ENCODE peak calls at places on chromosomes 11 and 22, in ten cellular contexts. One of them, this sample, is unnamed.

GRCh38 chr22:44329179-44329796 is 16.5 kb upstream of the SHISAL1 start:
- ATAC-seq in lung: no peak
- ATAC-seq in heart left ventricle: no peak
- ATAC-seq in right cardiac atrium: no peak
- ATAC-seq in HCT116: no peak
- ATAC-seq in Panc1: no peak
- ATAC-seq in left lung: peak; percentile 58
- ATAC-seq in CD8-positive, alpha-beta T cell: no peak
- ATAC-seq in right lobe of liver: no peak
- ATAC-seq in heart right ventricle: no peak
- ATAC-seq in this sample: no peak

GRCh38 chr11:71934213-71934612 is 5.4 kb downstream of the RNF121 start:
- ATAC-seq in heart right ventricle: no peak
- ATAC-seq in heart left ventricle: no peak
- ATAC-seq in HCT116: no peak
- ATAC-seq in right cardiac atrium: no peak
- ATAC-seq in Panc1: no peak
- ATAC-seq in lung: no peak
- ATAC-seq in CD8-positive, alpha-beta T cell: peak; percentile 80
- ATAC-seq in right lobe of liver: no peak
- ATAC-seq in left lung: no peak
- ATAC-seq in this sample: no peak

GRCh38 chr11:128783513-128783912 is 83.6 kb downstream of the KCNJ1 start:
- ATAC-seq in lung: no peak
- ATAC-seq in heart left ventricle: no peak
- ATAC-seq in heart right ventricle: no peak
- ATAC-seq in right lobe of liver: no peak
- ATAC-seq in Panc1: no peak
- ATAC-seq in CD8-positive, alpha-beta T cell: no peak
- ATAC-seq in right cardiac atrium: no peak
- ATAC-seq in HCT116: no peak
- ATAC-seq in left lung: no peak
- ATAC-seq in this sample: no peak

GRCh38 chr11:104731890-104732289 is 166.4 kb downstream of the CASP12 start:
- ATAC-seq in right cardiac atrium: no peak
- ATAC-seq in Panc1: no peak
- ATAC-seq in heart right ventricle: no peak
- ATAC-seq in lung: no peak
- ATAC-seq in CD8-positive, alpha-beta T cell: no peak
- ATAC-seq in heart left ventricle: no peak
- ATAC-seq in right lobe of liver: no peak
- ATAC-seq in HCT116: no peak
- ATAC-seq in left lung: no peak
- ATAC-seq in this sample: no peak

GRCh38 chr11:14552089-14552488 is 31.9 kb upstream of the PSMA1 start:
- ATAC-seq in heart right ventricle: peak; percentile 80
- ATAC-seq in HCT116: no peak
- ATAC-seq in CD8-positive, alpha-beta T cell: no peak
- ATAC-seq in heart left ventricle: peak; percentile 82
- ATAC-seq in right cardiac atrium: peak; percentile 45
- ATAC-seq in lung: no peak
- ATAC-seq in Panc1: no peak
- ATAC-seq in right lobe of liver: no peak
- ATAC-seq in left lung: no peak
- ATAC-seq in this sample: no peak

GRCh38 chr11:15212876-15213275 is 98.2 kb downstream of the INSC start:
- ATAC-seq in lung: no peak
- ATAC-seq in left lung: no peak
- ATAC-seq in heart right ventricle: no peak
- ATAC-seq in heart left ventricle: no peak
- ATAC-seq in right lobe of liver: no peak
- ATAC-seq in CD8-positive, alpha-beta T cell: no peak
- ATAC-seq in HCT116: no peak
- ATAC-seq in Panc1: no peak
- ATAC-seq in right cardiac atrium: no peak
- ATAC-seq in this sample: no peak

GRCh38 chr22:25364281-25364680 is 144.8 kb downstream of the CRYBB2 start:
- ATAC-seq in left lung: no peak
- ATAC-seq in right cardiac atrium: no peak
- ATAC-seq in heart left ventricle: no peak
- ATAC-seq in CD8-positive, alpha-beta T cell: no peak
- ATAC-seq in lung: no peak
- ATAC-seq in right lobe of liver: peak; percentile 15
- ATAC-seq in HCT116: no peak
- ATAC-seq in heart right ventricle: no peak
- ATAC-seq in Panc1: no peak
- ATAC-seq in this sample: no peak

GRCh38 chr11:62922653-62923371 is 1.6 kb upstream of the CHRM1 start:
- ATAC-seq in lung: no peak
- ATAC-seq in Panc1: no peak
- ATAC-seq in left lung: no peak
- ATAC-seq in right lobe of liver: no peak
- ATAC-seq in right cardiac atrium: no peak
- ATAC-seq in heart left ventricle: no peak
- ATAC-seq in HCT116: peak; percentile 9
- ATAC-seq in CD8-positive, alpha-beta T cell: peak; percentile 19
- ATAC-seq in heart right ventricle: no peak
- ATAC-seq in this sample: no peak

GRCh38 chr22:36816338-36816634 is 549 bp downstream of the PVALB start:
- ATAC-seq in heart left ventricle: no peak
- ATAC-seq in HCT116: no peak
- ATAC-seq in right cardiac atrium: no peak
- ATAC-seq in lung: no peak
- ATAC-seq in Panc1: peak; percentile 69
- ATAC-seq in heart right ventricle: no peak
- ATAC-seq in left lung: peak; percentile 28
- ATAC-seq in CD8-positive, alpha-beta T cell: no peak
- ATAC-seq in right lobe of liver: no peak
- ATAC-seq in this sample: no peak

GRCh38 chr11:102447193-102447592 is 5.4 kb downstream of the TMEM123 start:
- ATAC-seq in right lobe of liver: no peak
- ATAC-seq in left lung: no peak
- ATAC-seq in heart right ventricle: no peak
- ATAC-seq in lung: no peak
- ATAC-seq in heart left ventricle: no peak
- ATAC-seq in Panc1: no peak
- ATAC-seq in CD8-positive, alpha-beta T cell: peak; percentile 18
- ATAC-seq in right cardiac atrium: no peak
- ATAC-seq in HCT116: no peak
- ATAC-seq in this sample: no peak

GRCh38 chr22:17349172-17349571 is 20.1 kb upstream of the CECR2 start:
- ATAC-seq in right cardiac atrium: no peak
- ATAC-seq in left lung: no peak
- ATAC-seq in heart right ventricle: no peak
- ATAC-seq in heart left ventricle: no peak
- ATAC-seq in right lobe of liver: peak; percentile 39
- ATAC-seq in lung: no peak
- ATAC-seq in CD8-positive, alpha-beta T cell: no peak
- ATAC-seq in HCT116: no peak
- ATAC-seq in Panc1: no peak
- ATAC-seq in this sample: no peak

GRCh38 chr11:105553015-105553414 is 56.9 kb upstream of the GRIA4 start:
- ATAC-seq in lung: no peak
- ATAC-seq in Panc1: no peak
- ATAC-seq in heart right ventricle: no peak
- ATAC-seq in CD8-positive, alpha-beta T cell: no peak
- ATAC-seq in right lobe of liver: no peak
- ATAC-seq in heart left ventricle: no peak
- ATAC-seq in left lung: no peak
- ATAC-seq in right cardiac atrium: no peak
- ATAC-seq in HCT116: no peak
- ATAC-seq in this sample: no peak

GRCh38 chr22:50673231-50674126 is 856 bp downstream of the SHANK3 start:
- ATAC-seq in heart right ventricle: no peak
- ATAC-seq in Panc1: no peak
- ATAC-seq in HCT116: no peak
- ATAC-seq in lung: no peak
- ATAC-seq in heart left ventricle: peak; percentile 3
- ATAC-seq in right cardiac atrium: no peak
- ATAC-seq in right lobe of liver: no peak
- ATAC-seq in CD8-positive, alpha-beta T cell: peak; percentile 29
- ATAC-seq in left lung: no peak
- ATAC-seq in this sample: no peak

GRCh38 chr11:117841582-117842031 is 17.1 kb upstream of the FXYD2 start:
- ATAC-seq in heart right ventricle: no peak
- ATAC-seq in Panc1: no peak
- ATAC-seq in CD8-positive, alpha-beta T cell: no peak
- ATAC-seq in heart left ventricle: no peak
- ATAC-seq in right cardiac atrium: no peak
- ATAC-seq in right lobe of liver: peak; percentile 10
- ATAC-seq in left lung: peak; percentile 25
- ATAC-seq in lung: no peak
- ATAC-seq in HCT116: no peak
- ATAC-seq in this sample: no peak

GRCh38 chr22:27554106-27554814 is 247.3 kb downstream of the MN1 start:
- ATAC-seq in lung: no peak
- ATAC-seq in CD8-positive, alpha-beta T cell: no peak
- ATAC-seq in right lobe of liver: no peak
- ATAC-seq in Panc1: no peak
- ATAC-seq in right cardiac atrium: peak; percentile 47
- ATAC-seq in heart right ventricle: no peak
- ATAC-seq in HCT116: no peak
- ATAC-seq in heart left ventricle: no peak
- ATAC-seq in left lung: peak; percentile 65
- ATAC-seq in this sample: peak; percentile 39

GRCh38 chr11:8983552-8983951 is 19.3 kb upstream of the TMEM9B start:
- ATAC-seq in lung: no peak
- ATAC-seq in right lobe of liver: no peak
- ATAC-seq in HCT116: no peak
- ATAC-seq in heart left ventricle: no peak
- ATAC-seq in Panc1: no peak
- ATAC-seq in left lung: no peak
- ATAC-seq in heart right ventricle: no peak
- ATAC-seq in right cardiac atrium: no peak
- ATAC-seq in CD8-positive, alpha-beta T cell: no peak
- ATAC-seq in this sample: no peak

DNA sequence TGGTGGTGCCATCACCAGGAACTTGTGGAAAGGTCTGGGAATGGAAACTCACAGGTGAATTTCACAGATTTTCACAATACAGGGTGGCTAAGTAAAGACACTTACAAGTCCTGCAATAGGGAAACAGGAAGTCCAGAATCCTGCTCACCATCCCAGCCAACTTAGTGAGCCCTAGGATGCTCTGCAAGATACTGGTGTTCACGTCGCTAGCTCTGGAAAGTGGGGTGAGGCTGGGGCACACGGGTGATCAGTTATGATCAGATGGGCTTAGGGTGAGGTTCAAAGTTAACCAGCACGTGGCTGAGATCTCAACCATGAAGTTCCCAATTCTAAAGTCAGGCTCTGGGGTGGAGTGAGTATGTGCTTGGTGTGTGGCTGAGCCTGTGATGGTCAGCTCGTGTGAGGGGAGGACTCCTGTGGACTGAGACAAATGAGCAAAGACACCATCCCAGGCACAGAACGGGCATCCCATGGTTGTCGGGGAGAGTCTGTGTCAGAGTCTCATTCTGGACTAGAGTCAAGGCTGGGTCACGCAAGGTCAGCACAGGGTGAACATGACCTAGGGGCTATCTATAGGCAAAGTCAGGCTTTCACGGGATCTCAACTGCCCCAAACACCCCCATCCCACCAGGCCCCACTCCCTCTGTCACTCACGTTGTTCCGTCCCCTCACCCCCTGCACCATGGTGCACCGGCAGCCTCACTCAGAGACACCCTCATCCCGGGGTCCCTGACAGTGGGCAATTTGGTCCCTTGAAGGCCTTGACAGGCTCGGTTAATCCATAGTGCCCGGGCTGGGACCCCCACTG is 23.9 kb downstream of the IGLL5 start:
- ATAC-seq in left lung: no peak
- ATAC-seq in heart right ventricle: no peak
- ATAC-seq in CD8-positive, alpha-beta T cell: no peak
- ATAC-seq in right cardiac atrium: no peak
- ATAC-seq in right lobe of liver: no peak
- ATAC-seq in heart left ventricle: no peak
- ATAC-seq in lung: no peak
- ATAC-seq in HCT116: no peak
- ATAC-seq in Panc1: no peak
- ATAC-seq in this sample: no peak
- H3K4me1 ChIP-seq in left lung: no peaks in the 10 kb centered on the region
- H3K4me1 ChIP-seq in heart right ventricle: no peaks in the 10 kb centered on the region
- H3K4me1 ChIP-seq in CD8-positive, alpha-beta T cell: no peaks in the 10 kb centered on the region
- H3K4me1 ChIP-seq in right cardiac atrium: no peaks in the 10 kb centered on the region
- H3K4me1 ChIP-seq in right lobe of liver: no peaks in the 10 kb centered on the region
- H3K4me1 ChIP-seq in heart left ventricle: no peaks in the 10 kb centered on the region
- H3K4me1 ChIP-seq in lung: no peaks in the 10 kb centered on the region
- H3K4me1 ChIP-seq in HCT116: no peaks in the 10 kb centered on the region
- H3K4me1 ChIP-seq in Panc1: no peaks in the 10 kb centered on the region
- H3K4me1 ChIP-seq in this sample: no peaks in the 10 kb centered on the region

DNA sequence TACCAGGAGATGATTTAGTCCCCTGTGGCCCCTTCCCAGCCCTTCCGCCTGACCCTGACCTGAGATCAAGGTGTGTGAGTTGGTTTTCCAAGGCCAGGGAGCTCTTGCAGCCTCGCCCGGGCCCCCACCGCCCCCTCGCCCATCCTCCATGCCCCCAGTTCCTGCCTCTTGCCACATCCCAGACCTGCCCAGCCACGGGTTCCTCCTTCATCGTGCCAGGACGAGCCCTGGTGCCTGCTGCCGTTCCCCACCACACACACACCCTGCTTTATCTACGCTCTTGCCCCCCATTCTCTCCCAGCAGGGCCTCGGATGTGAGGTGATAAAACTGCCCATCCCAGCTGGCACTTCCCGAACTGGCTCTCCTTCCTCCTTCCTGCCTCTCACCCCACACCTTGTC is 1.4 kb upstream of the LIF start:
- ATAC-seq in heart left ventricle: no peak
- ATAC-seq in left lung: no peak
- ATAC-seq in right cardiac atrium: no peak
- ATAC-seq in lung: no peak
- ATAC-seq in heart right ventricle: no peak
- ATAC-seq in right lobe of liver: no peak
- ATAC-seq in CD8-positive, alpha-beta T cell: no peak
- ATAC-seq in HCT116: no peak
- ATAC-seq in Panc1: peak; percentile 1
- ATAC-seq in this sample: no peak
- H3K4me1 ChIP-seq in heart left ventricle: peaks cover 11% of the 10 kb centered on the region
- H3K4me1 ChIP-seq in left lung: peaks cover 8% of the 10 kb centered on the region
- H3K4me1 ChIP-seq in right cardiac atrium: no peaks in the 10 kb centered on the region
- H3K4me1 ChIP-seq in lung: no peaks in the 10 kb centered on the region
- H3K4me1 ChIP-seq in heart right ventricle: peaks cover 27% of the 10 kb centered on the region
- H3K4me1 ChIP-seq in right lobe of liver: no peaks in the 10 kb centered on the region
- H3K4me1 ChIP-seq in CD8-positive, alpha-beta T cell: peaks cover 24% of the 10 kb centered on the region
- H3K4me1 ChIP-seq in HCT116: peaks cover 62% of the 10 kb centered on the region
- H3K4me1 ChIP-seq in Panc1: peaks cover 74% of the 10 kb centered on the region
- H3K4me1 ChIP-seq in this sample: no peaks in the 10 kb centered on the region

GRCh38 chr11:111797145-111797581 is 31.0 kb upstream of the PPP2R1B start:
- ATAC-seq in lung: no peak
- ATAC-seq in heart right ventricle: no peak
- ATAC-seq in Panc1: no peak
- ATAC-seq in heart left ventricle: no peak
- ATAC-seq in CD8-positive, alpha-beta T cell: no peak
- ATAC-seq in right cardiac atrium: no peak
- ATAC-seq in HCT116: peak; percentile 17
- ATAC-seq in right lobe of liver: no peak
- ATAC-seq in left lung: peak; percentile 20
- ATAC-seq in this sample: no peak
- H3K4me1 ChIP-seq in lung: peaks cover 9% of the 10 kb centered on the region
- H3K4me1 ChIP-seq in heart right ventricle: peaks cover 6% of the 10 kb centered on the region
- H3K4me1 ChIP-seq in Panc1: no peaks in the 10 kb centered on the region
- H3K4me1 ChIP-seq in heart left ventricle: no peaks in the 10 kb centered on the region
- H3K4me1 ChIP-seq in CD8-positive, alpha-beta T cell: no peaks in the 10 kb centered on the region
- H3K4me1 ChIP-seq in right cardiac atrium: peaks cover 2% of the 10 kb centered on the region
- H3K4me1 ChIP-seq in HCT116: no peaks in the 10 kb centered on the region
- H3K4me1 ChIP-seq in right lobe of liver: peaks cover 39% of the 10 kb centered on the region
- H3K4me1 ChIP-seq in left lung: no peaks in the 10 kb centered on the region
- H3K4me1 ChIP-seq in this sample: peaks cover 13% of the 10 kb centered on the region

GRCh38 chr11:120334894-120335462 is 1.2 kb upstream of the ARHGEF12 start:
- ATAC-seq in lung: no peak
- ATAC-seq in right lobe of liver: peak; percentile 53
- ATAC-seq in HCT116: no peak
- ATAC-seq in heart right ventricle: peak; percentile 59
- ATAC-seq in right cardiac atrium: peak; percentile 43
- ATAC-seq in left lung: peak; percentile 44
- ATAC-seq in CD8-positive, alpha-beta T cell: peak; percentile 63
- ATAC-seq in heart left ventricle: peak; percentile 71
- ATAC-seq in Panc1: no peak
- ATAC-seq in this sample: peak; percentile 69
- H3K4me1 ChIP-seq in lung: peaks cover 12% of the 10 kb centered on the region
- H3K4me1 ChIP-seq in right lobe of liver: no peaks in the 10 kb centered on the region
- H3K4me1 ChIP-seq in HCT116: peaks cover 50% of the 10 kb centered on the region
- H3K4me1 ChIP-seq in heart right ventricle: peaks cover 39% of the 10 kb centered on the region
- H3K4me1 ChIP-seq in right cardiac atrium: no peaks in the 10 kb centered on the region
- H3K4me1 ChIP-seq in left lung: peaks cover 13% of the 10 kb centered on the region
- H3K4me1 ChIP-seq in CD8-positive, alpha-beta T cell: peaks cover 24% of the 10 kb centered on the region
- H3K4me1 ChIP-seq in heart left ventricle: peaks cover 22% of the 10 kb centered on the region
- H3K4me1 ChIP-seq in Panc1: peaks cover 53% of the 10 kb centered on the region
- H3K4me1 ChIP-seq in this sample: no peaks in the 10 kb centered on the region

This sample was measured in gastroesophageal sphincter.